ENCODE peak calls at places on chromosomes 7 and 10, in seven cellular contexts. D is A549, Z is hepatocyte, C is PC-9, E is suprapubic skin, R is lung, T is heart left ventricle. B is an unnamed sample.

GRCh38 chr10:19541299-19541698 is 274.9 kb upstream of the PLXDC2 start:
- DNase-seq in D (no peak), Z (no peak), C (no peak), E (no peak), R (no peak), T (no peak), B (no peak)

GRCh38 chr7:98810166-98810802 is 59.5 kb downstream of the TMEM130 start:
- DNase-seq in D (no peak), Z (no peak), C (no peak), E (no peak), R (no peak), T (no peak), B (no peak)

GRCh38 chr7:47552631-47553030 is 29.3 kb downstream of the TNS3 start:
- DNase-seq in D (no peak), Z (no peak), C (no peak), E (no peak), R (no peak), T (no peak), B (no peak)

GRCh38 chr7:2595258-2595860 is 36.4 kb upstream of the TTYH3 start:
- DNase-seq in D (no peak), Z (no peak), C (no peak), E (no peak), R (no peak), T (no peak), B (no peak)

GRCh38 chr10:81920213-81920829 is 45.3 kb downstream of the NRG3 start:
- DNase-seq in D (peak), Z (peak), C (no peak), E (no peak), R (no peak), T (no peak), B (no peak)

GRCh38 chr7:107179326-107180163 is 10.7 kb downstream of the HBP1 start:
- DNase-seq in D (peak), Z (peak), C (peak), E (no peak), R (no peak), T (no peak), B (no peak)

GRCh38 chr7:150314639-150315239 is 8.4 kb upstream of the LRRC61 start:
- DNase-seq in D (no peak), Z (no peak), C (peak), E (no peak), R (no peak), T (no peak), B (no peak)

GRCh38 chr7:128152721-128153120 is 88.4 kb upstream of the LEP start:
- DNase-seq in D (no peak), Z (no peak), C (no peak), E (no peak), R (no peak), T (no peak), B (no peak)

GRCh38 chr10:17923728-17924127 is 28.0 kb upstream of the SLC39A12 start:
- DNase-seq in D (no peak), Z (peak), C (peak), E (no peak), R (peak), T (no peak), B (no peak)

GRCh38 chr10:119421887-119422684 is 120.4 kb downstream of the RGS10 start:
- DNase-seq in D (no peak), Z (no peak), C (no peak), E (no peak), R (no peak), T (peak), B (no peak)

GRCh38 chr7:84190016-84190705 is 4.4 kb downstream of the SEMA3A start:
- DNase-seq in D (no peak), Z (no peak), C (no peak), E (no peak), R (no peak), T (no peak), B (no peak)

GRCh38 chr7:84191261-84191660 is 3.3 kb downstream of the SEMA3A start:
- DNase-seq in D (no peak), Z (no peak), C (no peak), E (no peak), R (no peak), T (no peak), B (no peak)

GRCh38 chr7:84194484-84195260 is at the start of gene SEMA3A:
- DNase-seq in D (peak), Z (peak), C (no peak), E (no peak), R (no peak), T (no peak), B (no peak)

GRCh38 chr7:84193787-84194186 is 802 bp downstream of the SEMA3A start:
- DNase-seq in D (no peak), Z (no peak), C (no peak), E (no peak), R (no peak), T (no peak), B (no peak)

GRCh38 chr7:84191842-84192241 is 2.7 kb downstream of the SEMA3A start:
- DNase-seq in D (no peak), Z (no peak), C (no peak), E (no peak), R (no peak), T (no peak), B (no peak)
- H3K4me3 ChIP-seq in D (peak), Z (peak), C (no peak), E (no peak), R (no peak), T (peak), B (no peak)

GRCh38 chr10:77417806-77418205 is 219.8 kb downstream of the KCNMA1 start:
- DNase-seq in D (no peak), Z (no peak), C (no peak), E (no peak), R (no peak), T (no peak), B (no peak)

GRCh38 chr10:77416327-77417135 is 221.1 kb downstream of the KCNMA1 start:
- DNase-seq in D (peak), Z (no peak), C (peak), E (no peak), R (no peak), T (no peak), B (no peak)

GRCh38 chr10:77417359-77417758 is 220.2 kb downstream of the KCNMA1 start:
- DNase-seq in D (no peak), Z (no peak), C (no peak), E (no peak), R (no peak), T (no peak), B (no peak)

GRCh38 chr10:77413231-77413630 is 224.4 kb downstream of the KCNMA1 start:
- DNase-seq in D (no peak), Z (no peak), C (no peak), E (no peak), R (no peak), T (no peak), B (no peak)

GRCh38 chr10:77415311-77415960 is 222.2 kb downstream of the KCNMA1 start:
- DNase-seq in D (no peak), Z (no peak), C (no peak), E (no peak), R (no peak), T (no peak), B (no peak)
- H3K27ac ChIP-seq in D (peak), Z (no peak), C (peak), E (no peak), R (no peak), T (no peak), B (no peak)

GRCh38 chr10:73589538-73590126 is 1.5 kb downstream of the USP54 start:
- DNase-seq in D (no peak), Z (peak), C (no peak), E (no peak), R (no peak), T (no peak), B (no peak)
- H3K4me3 ChIP-seq in D (no peak), Z (peak), C (no peak), E (no peak), R (no peak), T (no peak), B (no peak)

GRCh38 chr7:44748042-44748947 is at the start of gene ZMIZ2:
- DNase-seq in D (peak), Z (peak), C (peak), E (peak), R (peak), T (peak), B (peak)

GRCh38 chr7:44750424-44750823 is 1.8 kb downstream of the ZMIZ2 start:
- DNase-seq in D (no peak), Z (no peak), C (no peak), E (no peak), R (no peak), T (no peak), B (no peak)

GRCh38 chr7:44750921-44751571 is 2.4 kb downstream of the ZMIZ2 start:
- DNase-seq in D (no peak), Z (peak), C (peak), E (no peak), R (no peak), T (no peak), B (no peak)

GRCh38 chr7:44748948-44749731 is 493 bp downstream of the ZMIZ2 start:
- DNase-seq in D (no peak), Z (peak), C (no peak), E (no peak), R (no peak), T (no peak), B (no peak)

GRCh38 chr7:44749992-44750391 is 1.3 kb downstream of the ZMIZ2 start:
- DNase-seq in D (no peak), Z (no peak), C (no peak), E (no peak), R (no peak), T (no peak), B (no peak)
- H3K27ac ChIP-seq in D (no peak), Z (no peak), C (no peak), E (no peak), R (peak), T (no peak), B (no peak)

GRCh38 chr10:74634995-74635536 is 191.3 kb upstream of the KAT6B start:
- DNase-seq in D (no peak), Z (no peak), C (no peak), E (no peak), R (no peak), T (no peak), B (no peak)
- H3K4me3 ChIP-seq in D (no peak), Z (no peak), C (no peak), E (no peak), R (no peak), T (no peak), B (no peak)

GRCh38 chr7:109638321-109638720 is 1068.6 kb downstream of the DNAJB9 start:
- DNase-seq in D (no peak), Z (no peak), C (no peak), E (no peak), R (no peak), T (no peak), B (no peak)
- H3K27ac ChIP-seq in D (no peak), Z (no peak), C (no peak), E (no peak), R (no peak), T (no peak), B (no peak)

GRCh38 chr7:151439855-151440798 is at the start of gene CRYGN:
- DNase-seq in D (no peak), Z (peak), C (no peak), E (peak), R (no peak), T (no peak), B (no peak)
- H3K4me3 ChIP-seq in D (no peak), Z (no peak), C (no peak), E (peak), R (no peak), T (peak), B (no peak)

GRCh38 chr10:77877461-77878344 is 48.9 kb downstream of the DLG5 start:
- DNase-seq in D (no peak), Z (peak), C (no peak), E (no peak), R (no peak), T (peak), B (no peak)
- H3K27ac ChIP-seq in D (no peak), Z (peak), C (no peak), E (no peak), R (peak), T (no peak), B (no peak)